ENCODE peak calls at places on chromosome 13, in four cellular contexts. Z is ascending aorta, B is pancreas, D is Caco-2. Y is an unnamed sample.

GRCh38 chr13:106498571-106498970 is 36.9 kb downstream of the EFNB2 start:
- DNase-seq in Z (no peak), D (no peak), B (no peak), Y (no peak)

GRCh38 chr13:110047511-110047910 is 259.4 kb downstream of the COL4A1 start:
- DNase-seq in B (peak), D (no peak), Z (peak), Y (no peak)

GRCh38 chr13:45205124-45205523 is 4.3 kb upstream of the KCTD4 start:
- DNase-seq in B (no peak), Z (no peak), D (no peak), Y (no peak)

GRCh38 chr13:37868691-37869505 is 674 bp downstream of the TRPC4 start:
- DNase-seq in Z (no peak), D (no peak), B (no peak), Y (no peak)

GRCh38 chr13:31093145-31093885 is 68.4 kb downstream of the HSPH1 start:
- DNase-seq in D (no peak), B (no peak), Z (peak), Y (no peak)

GRCh38 chr13:77832339-77833100 is 86.1 kb downstream of the EDNRB start:
- DNase-seq in Z (no peak), D (no peak), B (no peak), Y (no peak)

GRCh38 chr13:23433171-23434153 is at the start of gene SACS:
- DNase-seq in D (peak), Z (no peak), B (no peak), Y (no peak)

GRCh38 chr13:24208314-24208713 is 47.8 kb downstream of the SPATA13 start:
- DNase-seq in B (no peak), D (no peak), Z (no peak), Y (no peak)

GRCh38 chr13:24842533-24843278 is 78.7 kb downstream of the RNF17 start:
- DNase-seq in Z (no peak), B (no peak), D (no peak), Y (no peak)

GRCh38 chr13:102333320-102334181 is 68.3 kb downstream of the FGF14 start:
- DNase-seq in Z (no peak), D (no peak), B (no peak), Y (no peak)

GRCh38 chr13:54248306-54248705 is 1219.7 kb downstream of the OLFM4 start:
- DNase-seq in B (no peak), D (no peak), Z (no peak), Y (no peak)

GRCh38 chr13:113152894-113153809 is 5.3 kb upstream of the PROZ start:
- DNase-seq in B (peak), Z (peak), D (no peak), Y (peak)

GRCh38 chr13:103354189-103354588 is 288.0 kb upstream of the SLC10A2 start:
- DNase-seq in D (no peak), B (no peak), Z (no peak), Y (no peak)

GRCh38 chr13:24040835-24041234 is 119.7 kb upstream of the SPATA13 start:
- DNase-seq in D (no peak), B (no peak), Z (no peak), Y (no peak)

GRCh38 chr13:112635323-112635722 is 47.4 kb upstream of the TUBGCP3 start:
- DNase-seq in Z (no peak), B (peak), D (no peak), Y (no peak)

GRCh38 chr13:48675247-48675646 is 21.5 kb downstream of the CYSLTR2 start:
- DNase-seq in D (no peak), Z (no peak), B (no peak), Y (no peak)

GRCh38 chr13:57624565-57625435 is 6.7 kb upstream of the PCDH17 start:
- DNase-seq in D (peak), B (no peak), Z (peak), Y (no peak)

GRCh38 chr13:47415048-47415447 is 518.2 kb upstream of the HTR2A start:
- DNase-seq in Z (no peak), B (no peak), D (no peak), Y (no peak)

GRCh38 chr13:67231481-67231940 is 1.4 kb upstream of the PCDH9 start:
- DNase-seq in Z (no peak), B (no peak), D (no peak), Y (no peak)

GRCh38 chr13:39422845-39423565 is 180.0 kb downstream of the LHFPL6 start:
- DNase-seq in D (no peak), B (no peak), Z (no peak), Y (no peak)

GRCh38 chr13:93309886-93310520 is 83.4 kb downstream of the GPC6 start:
- DNase-seq in D (no peak), Z (no peak), B (no peak), Y (no peak)

GRCh38 chr13:47120284-47120683 is 223.4 kb upstream of the HTR2A start:
- DNase-seq in Z (no peak), D (no peak), B (peak), Y (no peak)

GRCh38 chr13:25088562-25089221 is 7.2 kb upstream of the PABPC3 start:
- DNase-seq in B (no peak), D (no peak), Z (no peak), Y (no peak)

GRCh38 chr13:84684804-84685203 is 802.5 kb upstream of the SLITRK1 start:
- DNase-seq in B (no peak), D (no peak), Z (no peak), Y (no peak)

GRCh38 chr13:43397110-43397509 is 373.7 kb downstream of the DNAJC15 start:
- DNase-seq in D (no peak), Z (no peak), B (no peak), Y (no peak)

GRCh38 chr13:104111031-104111430 is 1044.8 kb upstream of the SLC10A2 start:
- DNase-seq in B (no peak), D (no peak), Z (no peak), Y (no peak)

GRCh38 chr13:52862358-52863206 is 14.1 kb upstream of the PCDH8 start:
- DNase-seq in B (no peak), Z (no peak), D (peak), Y (no peak)

GRCh38 chr13:26929971-26930730 is 169.6 kb upstream of the GPR12 start:
- DNase-seq in B (no peak), D (peak), Z (peak), Y (peak)

GRCh38 chr13:67554746-67555452 is 324.8 kb upstream of the PCDH9 start:
- DNase-seq in D (no peak), Z (no peak), B (no peak), Y (no peak)

GRCh38 chr13:47397739-47398138 is 500.9 kb upstream of the HTR2A start:
- DNase-seq in D (peak), B (no peak), Z (no peak), Y (no peak)

GRCh38 chr13:67369895-67370660 is 139.9 kb upstream of the PCDH9 start:
- DNase-seq in Z (no peak), B (no peak), D (no peak), Y (no peak)

GRCh38 chr13:90732049-90732448 is 615.4 kb upstream of the MIR17HG start:
- DNase-seq in Z (no peak), B (no peak), D (peak), Y (no peak)

GRCh38 chr13:77980592-77980991 is 62.0 kb upstream of the EDNRB start:
- DNase-seq in B (no peak), D (peak), Z (no peak), Y (no peak)

GRCh38 chr13:75454497-75454896 is 27.5 kb downstream of the TBC1D4 start:
- DNase-seq in D (no peak), Z (no peak), B (no peak), Y (no peak)

GRCh38 chr13:40784540-40784939 is 4.9 kb upstream of the SLC25A15 start:
- DNase-seq in D (no peak), Z (no peak), B (no peak), Y (no peak)

GRCh38 chr13:71759506-71760225 is 107.3 kb downstream of the DACH1 start:
- DNase-seq in D (no peak), B (no peak), Z (no peak), Y (no peak)

GRCh38 chr13:71760226-71760591 is 106.8 kb downstream of the DACH1 start:
- DNase-seq in D (no peak), Z (no peak), B (no peak), Y (no peak)

GRCh38 chr13:71758823-71759222 is 108.2 kb downstream of the DACH1 start:
- DNase-seq in B (no peak), Z (no peak), D (no peak), Y (no peak)

GRCh38 chr13:71751074-71751473 is 115.9 kb downstream of the DACH1 start:
- DNase-seq in Z (no peak), B (no peak), D (no peak), Y (no peak)

GRCh38 chr13:71754407-71754974 is 112.5 kb downstream of the DACH1 start:
- DNase-seq in D (no peak), Z (no peak), B (no peak), Y (no peak)
- TF ChIP-seq CTCF in D (no peak), Z (no peak), B (no peak), Y (no peak)

GRCh38 chr13:32309812-32310706 is 5.1 kb downstream of the ZAR1L start:
- DNase-seq in B (no peak), Z (no peak), D (peak), Y (no peak)
- TF ChIP-seq CTCF in B (peak), Z (peak), D (peak), Y (peak)

DNA sequence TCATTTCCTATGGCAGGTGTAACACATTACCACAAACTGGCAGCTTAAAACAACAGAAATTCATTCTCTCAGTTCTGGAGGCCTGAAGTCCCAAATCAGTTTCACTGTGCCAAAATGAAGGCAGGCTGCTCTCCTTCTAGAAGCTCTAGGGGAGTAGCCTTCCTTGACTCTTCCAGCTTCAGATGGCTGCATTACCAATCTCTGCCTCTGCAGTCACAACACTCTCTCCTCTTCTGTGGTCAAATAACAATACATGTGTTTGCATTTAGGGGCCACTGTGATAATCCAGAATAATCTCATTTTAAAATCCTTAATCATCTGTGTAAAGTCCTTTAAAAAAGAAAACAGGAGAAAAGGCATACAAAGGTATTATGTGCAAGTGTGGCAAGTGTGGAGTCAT is 7.8 kb downstream of the DIAPH3 start:
- DNase-seq in B (no peak), D (no peak), Z (no peak), Y (no peak)
- TF ChIP-seq CTCF in B (no peak), D (no peak), Z (no peak), Y (no peak)

GRCh38 chr13:20997301-20998061 is 63.9 kb downstream of the LATS2 start:
- DNase-seq in B (no peak), D (no peak), Z (no peak), Y (peak)

GRCh38 chr13:20998649-20999415 is 62.6 kb downstream of the LATS2 start:
- DNase-seq in B (no peak), Z (no peak), D (no peak), Y (no peak)

GRCh38 chr13:21001471-21001870 is 59.9 kb downstream of the LATS2 start:
- DNase-seq in Z (no peak), B (peak), D (no peak), Y (no peak)

GRCh38 chr13:21005193-21005592 is 56.2 kb downstream of the LATS2 start:
- DNase-seq in B (peak), D (no peak), Z (no peak), Y (no peak)

GRCh38 chr13:21000647-21001046 is 60.7 kb downstream of the LATS2 start:
- DNase-seq in D (no peak), B (no peak), Z (no peak), Y (no peak)
- TF ChIP-seq CTCF in D (no peak), B (no peak), Z (no peak), Y (no peak)

GRCh38 chr13:94549241-94550029 is 46.5 kb downstream of the TGDS start:
- DNase-seq in Z (peak), D (peak), B (peak), Y (peak)
- TF ChIP-seq CTCF in Z (no peak), D (no peak), B (no peak), Y (peak)

GRCh38 chr13:28607187-28607955 is 51.6 kb upstream of the POMP start:
- DNase-seq in B (no peak), Z (no peak), D (no peak), Y (no peak)
- TF ChIP-seq CTCF in B (no peak), Z (no peak), D (no peak), Y (no peak)

DNA sequence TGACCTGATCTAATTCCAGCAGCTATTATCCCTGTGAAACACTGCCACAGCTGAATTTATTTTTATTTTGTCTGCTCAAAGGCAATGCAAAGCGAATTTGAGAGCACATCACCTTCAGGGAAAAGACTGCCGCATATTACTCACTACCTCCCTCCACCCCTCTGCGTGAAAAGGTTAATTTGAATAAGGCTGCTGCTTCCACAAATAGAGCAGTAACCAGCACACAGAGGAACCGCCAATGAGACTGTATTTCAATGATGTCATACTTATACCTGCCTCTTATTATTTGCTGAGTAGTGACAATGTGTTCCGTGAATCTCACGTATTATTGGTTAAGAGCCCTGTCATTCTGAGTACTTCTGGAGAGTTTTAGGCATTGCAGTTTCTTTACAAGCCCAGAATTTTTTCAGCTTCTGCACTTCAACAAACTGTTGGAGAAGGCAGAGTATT is 156.1 kb upstream of the KLF12 start:
- DNase-seq in D (peak), B (no peak), Z (peak), Y (no peak)
- TF ChIP-seq CTCF in D (no peak), B (no peak), Z (no peak), Y (no peak)